ENCODE peak calls at places on chromosomes 2 and 18, in seven cellular contexts. G is H1, C is IMR-90, O is mesendoderm, D is mesenchymal stem cell, M is neuronal stem cell, V is H9. N is an unnamed sample.
A peak's percentile ranks its signal among the peaks of the same experiment; 100 is the strongest.

GRCh38 chr2:24400207-24400907 is 40.0 kb upstream of the ITSN2 start:
- DNase-seq in D (no peak), C (no peak), V (no peak), G (no peak), O (peak; percentile 24), M (no peak), N (peak; percentile 1)

GRCh38 chr2:85763831-85764230 is 10.0 kb downstream of the ATOH8 start:
- DNase-seq in C (no peak), D (no peak), V (no peak), G (no peak), M (no peak), O (no peak), N (no peak)

GRCh38 chr2:37847792-37848191 is 77.3 kb upstream of the RMDN2 start:
- DNase-seq in V (no peak), D (no peak), C (no peak), O (no peak), M (no peak), G (no peak), N (no peak)

GRCh38 chr2:167142554-167142953 is 254.3 kb downstream of the XIRP2 start:
- DNase-seq in M (no peak), O (no peak), V (no peak), D (no peak), G (no peak), C (no peak), N (no peak)

GRCh38 chr2:16077601-16078000 is 137.3 kb downstream of the MYCN start:
- DNase-seq in V (no peak), G (no peak), O (no peak), D (no peak), M (no peak), C (no peak), N (no peak)

GRCh38 chr18:27656167-27656778 is 471.2 kb upstream of the CHST9 start:
- DNase-seq in G (no peak), M (no peak), V (no peak), O (no peak), C (no peak), D (peak; percentile 5), N (no peak)

GRCh38 chr18:73214970-73215369 is 347.2 kb upstream of the NETO1 start:
- DNase-seq in M (no peak), C (no peak), D (no peak), O (no peak), G (no peak), V (no peak), N (no peak)

GRCh38 chr2:240816584-240817495 is 3.2 kb downstream of the KIF1A start:
- DNase-seq in V (peak; percentile 24), O (no peak), M (no peak), C (no peak), G (no peak), D (no peak), N (no peak)

GRCh38 chr2:127049927-127050802 is 56.8 kb downstream of the BIN1 start:
- DNase-seq in D (peak; percentile 58), V (peak; percentile 84), O (peak; percentile 74), M (peak; percentile 44), G (peak; percentile 41), C (peak; percentile 41), N (peak; percentile 53)

GRCh38 chr2:148876589-148877402 is 1.8 kb downstream of the KIF5C start:
- DNase-seq in D (no peak), O (peak; percentile 98), C (no peak), G (peak; percentile 77), M (peak; percentile 90), V (peak; percentile 92), N (no peak)

GRCh38 chr2:109466674-109467575 is 146.8 kb downstream of the SEPTIN10 start:
- DNase-seq in D (peak; percentile 73), G (no peak), M (no peak), O (no peak), C (peak; percentile 62), V (no peak), N (peak; percentile 97)

GRCh38 chr2:215611609-215612386 is 175.9 kb upstream of the FN1 start:
- DNase-seq in V (no peak), M (no peak), C (no peak), D (no peak), O (no peak), G (no peak), N (no peak)
- H3K4me1 ChIP-seq in V (no peaks in the 10 kb centered on the region), M (peaks cover 3% of the 10 kb centered on the region), C (peaks cover 15% of the 10 kb centered on the region), D (peaks cover 6% of the 10 kb centered on the region), O (peaks cover 3% of the 10 kb centered on the region), G (peaks cover 5% of the 10 kb centered on the region), N (peaks cover 21% of the 10 kb centered on the region)

DNA sequence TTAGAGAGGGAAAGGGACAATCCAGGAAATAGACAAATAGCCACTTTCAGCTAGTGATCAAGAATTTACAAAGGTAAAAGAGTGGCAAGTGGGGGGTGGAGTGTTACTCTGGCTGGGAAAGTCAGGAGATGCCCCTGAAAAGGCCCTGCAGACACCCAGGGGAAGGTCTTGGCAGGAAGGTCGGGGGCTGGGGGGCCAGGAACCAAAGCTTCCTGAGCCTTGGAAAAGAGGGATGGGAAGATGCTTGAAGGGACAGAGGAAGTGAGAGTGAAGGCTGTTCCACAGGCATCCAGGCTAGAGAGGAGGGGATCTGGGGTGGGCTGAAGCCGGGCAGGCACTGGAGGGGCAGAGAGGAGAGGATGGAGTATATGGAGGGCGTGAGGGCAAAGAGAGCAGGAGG is 3.9 kb upstream of the TMEM37 start:
- DNase-seq in C (no peak), V (peak; percentile 15), G (no peak), D (no peak), O (no peak), M (no peak), N (no peak)
- H4K8ac ChIP-seq in C (no peak overlapping the region), V (no peak overlapping the region), G (no peak overlapping the region), D (no peak overlapping the region), O (no peak overlapping the region), M (no peak overlapping the region), N (no peak overlapping the region)

DNA sequence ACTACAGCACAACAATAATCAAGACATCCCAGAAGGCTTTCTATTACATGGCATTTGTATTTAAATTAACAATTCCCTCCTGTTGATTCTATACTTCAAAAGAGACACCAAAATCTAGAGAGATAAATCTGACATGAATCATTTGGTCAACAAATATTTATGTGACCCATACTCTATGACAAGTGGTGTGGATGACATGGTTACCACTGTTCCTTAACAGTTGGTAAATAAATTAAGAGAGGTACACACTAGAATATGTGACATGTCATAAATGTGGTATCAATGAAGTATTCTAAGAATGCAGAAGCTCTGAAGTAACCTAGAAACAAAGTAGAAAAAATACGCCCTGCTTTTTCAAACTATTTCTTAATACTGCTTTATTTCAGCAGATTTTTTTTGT is 255.4 kb downstream of the EXOC6B start:
- DNase-seq in D (no peak), M (no peak), G (no peak), V (no peak), C (no peak), O (peak; percentile 1), N (peak; percentile 39)
- H3K4me1 ChIP-seq in D (no peaks in the 10 kb centered on the region), M (no peaks in the 10 kb centered on the region), G (no peaks in the 10 kb centered on the region), V (no peaks in the 10 kb centered on the region), C (peaks cover 2% of the 10 kb centered on the region), O (peaks cover 2% of the 10 kb centered on the region), N (no peaks in the 10 kb centered on the region)

GRCh38 chr2:111121873-111122630 is 1.3 kb downstream of the BCL2L11 start:
- DNase-seq in O (peak; percentile 95), D (peak; percentile 89), C (peak; percentile 85), M (peak; percentile 91), V (peak; percentile 88), G (no peak), N (peak; percentile 97)
- H4K8ac ChIP-seq in O (no peak overlapping the region), D (no peak overlapping the region), C (no peak overlapping the region), M (no peak overlapping the region), V (no peak overlapping the region), G (peak overlapping the region; percentile 90), N (peak overlapping the region; percentile 13)

GRCh38 chr2:8229546-8229986 is 452.3 kb upstream of the ID2 start:
- DNase-seq in G (no peak), O (peak; percentile 36), M (no peak), V (peak; percentile 61), C (peak; percentile 84), D (peak; percentile 61), N (peak; percentile 34)

GRCh38 chr2:8234757-8235374 is 447.0 kb upstream of the ID2 start:
- DNase-seq in O (no peak), V (no peak), C (no peak), G (no peak), M (no peak), D (no peak), N (no peak)

GRCh38 chr2:8234253-8234652 is 447.6 kb upstream of the ID2 start:
- DNase-seq in G (no peak), D (no peak), M (no peak), C (no peak), O (no peak), V (no peak), N (no peak)

GRCh38 chr2:8230466-8230865 is 451.4 kb upstream of the ID2 start:
- DNase-seq in O (no peak), C (no peak), V (no peak), M (no peak), D (no peak), G (no peak), N (no peak)

DNA sequence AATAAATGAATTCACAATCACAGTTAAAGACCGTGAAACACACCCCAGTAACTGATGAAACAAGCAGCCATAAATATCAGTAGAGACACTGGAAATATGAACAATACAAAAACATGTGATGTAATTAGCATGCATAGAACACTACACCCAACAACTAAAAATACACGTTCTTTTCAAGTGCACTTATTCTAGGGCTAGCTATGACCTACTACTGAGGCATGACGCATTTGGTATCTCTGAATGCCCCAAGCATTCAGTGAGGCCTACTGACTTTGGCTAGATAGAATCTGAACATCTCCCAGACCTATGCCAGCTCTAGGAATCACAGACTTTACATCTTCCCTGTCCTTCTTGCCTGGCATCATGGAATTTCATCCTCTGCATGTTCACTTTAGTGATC is 449.9 kb upstream of the ID2 start:
- DNase-seq in O (no peak), V (no peak), G (no peak), C (no peak), D (no peak), M (no peak), N (no peak)
- H3K4me1 ChIP-seq in O (no peaks in the 10 kb centered on the region), V (no peaks in the 10 kb centered on the region), G (no peaks in the 10 kb centered on the region), C (peaks cover 3% of the 10 kb centered on the region), D (peaks cover 4% of the 10 kb centered on the region), M (peaks cover 11% of the 10 kb centered on the region), N (peaks cover 3% of the 10 kb centered on the region)

GRCh38 chr2:150585221-150585971 is 97.9 kb upstream of the RND3 start:
- DNase-seq in M (no peak), C (no peak), G (no peak), O (no peak), V (no peak), D (no peak), N (no peak)

GRCh38 chr2:150581717-150582472 is 94.4 kb upstream of the RND3 start:
- DNase-seq in D (no peak), V (no peak), C (peak; percentile 46), M (no peak), G (no peak), O (no peak), N (no peak)

GRCh38 chr2:150587547-150588209 is 100.2 kb upstream of the RND3 start:
- DNase-seq in V (no peak), D (peak; percentile 33), O (peak; percentile 3), C (peak; percentile 65), M (no peak), G (no peak), N (no peak)

GRCh38 chr2:150586858-150587257 is 99.4 kb upstream of the RND3 start:
- DNase-seq in M (no peak), C (peak; percentile 71), V (no peak), O (no peak), G (no peak), D (peak; percentile 86), N (peak; percentile 74)

DNA sequence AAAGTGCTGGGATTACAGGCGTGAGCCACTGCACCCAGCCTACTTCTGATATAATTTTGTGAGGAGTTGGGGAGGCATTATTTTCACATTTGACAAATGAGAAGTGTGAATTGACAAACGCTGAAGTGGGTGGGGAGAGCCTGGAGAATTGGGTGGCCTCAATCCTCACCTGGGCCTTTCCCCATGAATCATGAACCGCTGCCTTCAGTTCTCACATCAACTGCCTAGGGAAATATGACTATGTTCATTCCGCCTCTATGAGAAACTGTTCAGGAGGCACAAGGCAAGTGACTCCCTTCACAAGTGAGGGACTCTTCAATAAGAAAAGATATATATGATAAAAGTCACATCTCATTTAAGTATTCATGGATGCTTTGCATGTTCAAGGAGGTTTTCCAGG is 96.6 kb upstream of the RND3 start:
- DNase-seq in O (no peak), G (no peak), M (no peak), C (no peak), V (no peak), D (no peak), N (peak; percentile 52)
- H4K8ac ChIP-seq in O (no peak overlapping the region), G (no peak overlapping the region), M (no peak overlapping the region), C (peak overlapping the region; percentile 18), V (no peak overlapping the region), D (no peak overlapping the region), N (no peak overlapping the region)